ENCODE peak calls at places on chromosomes 13 and 19, in eight cellular contexts. N is GM23338, U is neural progenitor cell, P is Karpas-422, F is PC-3, B is fibroblast of lung, J is IMR-90, R is GM23248. Q is an unnamed sample.

GRCh38 chr19:14146789-14147216 is 10.4 kb upstream of the ASF1B start:
- DNase-seq in N (no peak), U (no peak), P (no peak), F (peak; percentile 16), B (peak; percentile 53), J (peak; percentile 84), R (peak; percentile 96), Q (peak; percentile 73)

GRCh38 chr13:19836472-19836871 is 27.0 kb downstream of the ZMYM5 start:
- DNase-seq in N (no peak), U (no peak), P (no peak), F (peak; percentile 5), B (peak; percentile 18), J (peak; percentile 53), R (peak; percentile 7), Q (peak; percentile 40)

GRCh38 chr19:1725100-1726064 is 27.9 kb upstream of the ONECUT3 start:
- DNase-seq in N (peak; percentile 89), U (peak; percentile 94), P (no peak), F (peak; percentile 46), B (peak; percentile 34), J (peak; percentile 28), R (peak; percentile 70), Q (no peak)

GRCh38 chr13:25732146-25732865 is 319.5 kb downstream of the SHISA2 start:
- DNase-seq in N (no peak), U (no peak), P (no peak), F (no peak), B (peak; percentile 40), J (peak; percentile 2), R (peak; percentile 5), Q (peak; percentile 83)

GRCh38 chr19:18294467-18294864 is 13.0 kb upstream of the JUND start:
- DNase-seq in N (peak; percentile 59), U (peak; percentile 50), P (peak; percentile 76), F (peak; percentile 61), B (no peak), J (no peak), R (no peak), Q (no peak)

GRCh38 chr13:41587490-41587889 is 130.1 kb downstream of the RGCC start:
- DNase-seq in N (peak; percentile 64), U (peak; percentile 24), P (peak; percentile 46), F (no peak), B (no peak), J (no peak), R (no peak), Q (no peak)

GRCh38 chr13:75675421-75675820 is 39.3 kb downstream of the LMO7 start:
- DNase-seq in N (no peak), U (no peak), P (no peak), F (no peak), B (peak; percentile 28), J (peak; percentile 31), R (peak; percentile 30), Q (no peak)

GRCh38 chr13:53873558-53873957 is 844.9 kb downstream of the OLFM4 start:
- DNase-seq in N (peak; percentile 42), U (no peak), P (no peak), F (no peak), B (no peak), J (no peak), R (no peak), Q (no peak)

GRCh38 chr19:51503891-51504290 is 2.3 kb upstream of the SIGLEC12 start:
- DNase-seq in N (no peak), U (no peak), P (no peak), F (no peak), B (no peak), J (no peak), R (no peak), Q (no peak)

GRCh38 chr19:2291185-2291751 is 9.3 kb upstream of the PEAK3 start:
- DNase-seq in N (peak; percentile 84), U (peak; percentile 92), P (no peak), F (no peak), B (no peak), J (no peak), R (peak; percentile 32), Q (no peak)

GRCh38 chr19:41563847-41564514 is 12.0 kb upstream of the CEACAM21 start:
- DNase-seq in N (peak; percentile 51), U (peak; percentile 9), P (no peak), F (peak; percentile 22), B (no peak), J (no peak), R (no peak), Q (no peak)

GRCh38 chr13:94160875-94161274 is 318.6 kb downstream of the DCT start:
- DNase-seq in N (no peak), U (no peak), P (no peak), F (peak; percentile 49), B (no peak), J (no peak), R (no peak), Q (no peak)

GRCh38 chr13:48492123-48493075 is 40.5 kb downstream of the RCBTB2 start:
- DNase-seq in N (no peak), U (no peak), P (peak; percentile 98), F (no peak), B (peak; percentile 52), J (peak; percentile 18), R (peak; percentile 90), Q (no peak)

GRCh38 chr19:35211545-35212230 is 16.9 kb downstream of the FAM187B start:
- DNase-seq in N (no peak), U (no peak), P (no peak), F (no peak), B (no peak), J (no peak), R (no peak), Q (no peak)

GRCh38 chr19:35213678-35214632 is 14.6 kb downstream of the FAM187B start:
- DNase-seq in N (no peak), U (no peak), P (peak; percentile 86), F (peak; percentile 92), B (peak; percentile 76), J (peak; percentile 64), R (peak; percentile 69), Q (peak; percentile 7)

GRCh38 chr19:35209646-35210045 is 18.9 kb downstream of the FAM187B start:
- DNase-seq in N (no peak), U (no peak), P (no peak), F (no peak), B (no peak), J (no peak), R (no peak), Q (no peak)

GRCh38 chr19:35214766-35215422 is 13.6 kb downstream of the FAM187B start:
- DNase-seq in N (no peak), U (no peak), P (no peak), F (no peak), B (no peak), J (no peak), R (no peak), Q (no peak)

DNA sequence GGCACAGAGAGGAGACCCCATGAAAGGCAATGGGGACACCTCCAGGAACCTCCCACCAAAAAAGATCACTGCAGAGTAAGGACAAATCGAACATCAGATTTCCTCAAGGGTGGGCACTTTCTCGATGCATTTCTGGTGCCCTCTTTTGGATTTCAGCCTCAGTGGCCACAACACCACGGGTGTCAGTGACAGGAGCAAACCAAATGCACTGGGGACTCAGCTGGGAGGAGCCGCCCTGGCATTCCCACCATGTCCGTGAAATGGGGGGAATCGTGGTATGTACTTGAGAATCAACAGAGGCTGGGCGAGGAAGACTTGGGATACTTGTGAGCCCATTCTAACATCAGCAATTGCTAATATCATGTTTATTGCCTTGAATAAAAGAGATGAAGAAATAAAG is 16.3 kb downstream of the FAM187B start:
- DNase-seq in N (no peak), U (no peak), P (no peak), F (no peak), B (no peak), J (no peak), R (no peak), Q (no peak)
- H3K27ac ChIP-seq in N (no peak overlapping the region), U (no peak overlapping the region), P (no peak overlapping the region), F (no peak overlapping the region), B (no peak overlapping the region), J (no peak overlapping the region), R (no peak overlapping the region), Q (no peak overlapping the region)

GRCh38 chr19:58248886-58249285 is 20.2 kb downstream of the ZNF544 start:
- DNase-seq in N (no peak), U (no peak), P (no peak), F (no peak), B (no peak), J (no peak), R (no peak), Q (no peak)

DNA sequence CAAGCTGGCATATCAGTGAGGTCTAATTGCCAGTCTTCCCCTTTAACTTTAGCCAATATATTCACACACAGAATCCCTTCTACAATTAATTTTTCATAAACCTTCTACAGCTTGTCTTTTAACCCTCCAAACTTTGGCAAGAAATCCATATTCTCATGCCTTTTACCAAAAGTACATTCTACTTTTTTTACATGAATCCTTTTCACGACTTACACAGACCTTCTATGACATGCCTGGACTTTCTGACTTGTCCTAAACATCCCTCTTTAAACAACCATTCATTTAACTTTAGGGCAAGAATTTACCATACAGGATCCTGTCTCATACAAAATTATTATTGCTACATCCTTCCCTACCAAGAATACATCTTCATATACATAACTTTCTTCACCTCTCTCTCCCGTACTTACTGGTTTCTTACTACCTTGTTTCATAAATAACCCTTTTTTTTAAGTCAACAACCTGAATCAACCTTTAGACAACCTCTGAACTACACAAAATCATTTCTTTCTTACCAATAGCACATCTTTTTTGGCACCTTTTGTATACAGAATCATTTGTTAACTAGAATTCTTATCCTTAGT is 23.5 kb downstream of the ZNF544 start:
- DNase-seq in N (peak; percentile 58), U (peak; percentile 13), P (peak; percentile 66), F (peak; percentile 30), B (no peak), J (no peak), R (no peak), Q (no peak)
- H3K36me3 ChIP-seq in N (peaks cover 97% of the 10 kb centered on the region), U (peaks cover 90% of the 10 kb centered on the region), P (peaks cover 95% of the 10 kb centered on the region), F (peaks cover 95% of the 10 kb centered on the region), B (peaks cover 14% of the 10 kb centered on the region), J (peaks cover 68% of the 10 kb centered on the region), R (peaks cover 98% of the 10 kb centered on the region), Q (peaks cover 55% of the 10 kb centered on the region)

DNA sequence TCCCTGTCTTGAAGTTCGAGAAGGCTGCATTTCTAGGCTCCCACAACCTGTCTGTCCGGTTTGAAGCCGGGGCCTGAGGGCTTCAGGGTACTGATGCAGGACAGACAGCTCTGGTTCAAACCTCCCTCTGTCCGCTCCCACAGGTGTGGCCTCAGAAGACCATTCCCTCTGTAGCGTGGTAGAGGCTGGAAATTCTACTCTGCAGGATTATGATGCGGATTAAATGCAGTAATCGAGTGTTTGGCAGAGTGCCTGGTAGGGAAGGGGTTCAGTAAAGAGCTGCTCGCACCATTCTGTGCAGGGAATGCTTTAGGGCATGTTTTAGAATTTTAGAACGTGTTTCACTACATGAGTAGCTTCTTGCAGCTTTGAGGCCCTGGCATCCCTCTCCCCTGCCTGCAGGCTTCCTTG is 30.5 kb downstream of the PPP1R37 start:
- DNase-seq in N (no peak), U (no peak), P (no peak), F (peak; percentile 86), B (no peak), J (no peak), R (no peak), Q (no peak)
- H3K4me2 ChIP-seq in N (no peak overlapping the region), U (no peak overlapping the region), P (no peak overlapping the region), F (peak overlapping the region; percentile 75), B (no peak overlapping the region), J (no peak overlapping the region), R (no peak overlapping the region), Q (no peak overlapping the region)

DNA sequence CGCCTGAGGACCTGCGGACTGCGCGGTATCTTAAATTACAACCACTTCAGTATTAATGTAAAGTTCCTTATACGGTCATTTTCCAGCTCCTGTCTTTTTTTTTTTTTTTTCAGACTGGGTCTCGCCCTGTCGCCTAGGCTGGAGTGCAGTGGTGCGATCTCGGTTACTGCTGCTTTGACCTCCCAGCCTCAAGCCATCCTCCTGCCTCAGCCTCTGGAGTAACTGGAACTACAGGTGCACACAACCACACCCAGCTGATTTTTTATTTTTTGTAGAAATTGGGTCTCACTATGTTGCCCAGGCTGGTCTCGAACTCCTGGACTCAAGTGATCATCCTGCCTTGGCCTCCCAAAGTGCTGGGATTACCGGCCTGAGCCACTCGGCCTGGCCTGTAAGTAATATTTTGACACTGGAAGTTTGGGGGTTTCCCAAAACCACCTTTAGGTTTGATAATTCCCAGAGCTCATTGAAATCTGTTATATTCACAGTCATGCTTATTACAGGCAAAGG is 406 bp upstream of the EID2B start:
- DNase-seq in N (no peak), U (no peak), P (no peak), F (no peak), B (no peak), J (no peak), R (no peak), Q (no peak)
- H3K27ac ChIP-seq in N (no peak overlapping the region), U (no peak overlapping the region), P (no peak overlapping the region), F (no peak overlapping the region), B (no peak overlapping the region), J (no peak overlapping the region), R (no peak overlapping the region), Q (no peak overlapping the region)